ENCODE peak calls at places on chromosomes 11 and 22, in ten cellular contexts. T is effector CD8-positive, alpha-beta T cell; D is caudate nucleus; F is EH; K is T follicular helper cell; J is cardiac fibroblast; Z is activated CD4-positive, alpha-beta T cell treated with anti-CD3 and anti-CD28 coated beads, Interleukin-2, amount 50 U/mL, for 48 hours; C is RWPE1; X is iris pigment epithelial cell; W is activated CD4-positive, CD25-positive, alpha-beta regulatory T cell. U is an unnamed sample.

GRCh38 chr11:5488385-5488784 is at the start of gene OR52D1:
- DNase-seq in D (no peak), C (no peak), X (no peak), F (no peak), T (no peak), W (no peak), J (no peak), Z (no peak), K (no peak), U (no peak)

GRCh38 chr11:115391162-115391561 is 113.1 kb downstream of the CADM1 start:
- DNase-seq in F (no peak), X (no peak), K (no peak), J (no peak), Z (no peak), W (no peak), T (no peak), C (no peak), D (no peak), U (no peak)

GRCh38 chr11:118232659-118233058 is 7.8 kb upstream of the JAML start:
- DNase-seq in F (no peak), Z (no peak), J (no peak), C (no peak), D (no peak), X (no peak), T (no peak), W (no peak), K (no peak), U (no peak)

GRCh38 chr11:79461144-79461543 is 20.3 kb upstream of the TENM4 start:
- DNase-seq in W (no peak), J (peak; percentile 49), D (no peak), Z (no peak), X (peak; percentile 54), T (no peak), C (peak; percentile 38), K (no peak), F (peak; percentile 56), U (no peak)

GRCh38 chr11:118264568-118265470 is 722 bp upstream of the MPZL2 start:
- DNase-seq in Z (no peak), D (no peak), X (no peak), F (no peak), W (no peak), C (no peak), T (no peak), K (no peak), J (no peak), U (no peak)

GRCh38 chr11:44319552-44320288 is 9.8 kb upstream of the ALX4 start:
- DNase-seq in T (no peak), C (no peak), K (no peak), X (no peak), W (no peak), J (no peak), F (no peak), Z (no peak), D (no peak), U (no peak)

GRCh38 chr11:12066056-12066798 is 44.2 kb upstream of the MICAL2 start:
- DNase-seq in T (no peak), X (peak; percentile 93), J (peak; percentile 99), C (peak; percentile 88), Z (no peak), F (peak; percentile 98), D (no peak), K (no peak), W (no peak), U (no peak)

GRCh38 chr11:96102664-96103068 is 178.8 kb upstream of the MTMR2 start:
- DNase-seq in C (no peak), D (no peak), F (peak; percentile 89), J (peak; percentile 78), X (peak; percentile 53), T (no peak), W (no peak), K (no peak), Z (no peak), U (no peak)

GRCh38 chr11:123797065-123797940 is 8.8 kb downstream of the OR6M1 start:
- DNase-seq in W (no peak), T (no peak), Z (no peak), C (no peak), J (no peak), D (no peak), F (no peak), K (no peak), X (no peak), U (no peak)

GRCh38 chr22:27990879-27991278 is 71.8 kb upstream of the PITPNB start:
- DNase-seq in Z (no peak), K (no peak), D (no peak), X (peak; percentile 38), W (no peak), T (no peak), J (peak; percentile 68), F (peak; percentile 10), C (no peak), U (peak; percentile 67)

GRCh38 chr11:45802531-45803317 is 2.2 kb upstream of the SLC35C1 start:
- DNase-seq in D (no peak), K (no peak), X (no peak), J (no peak), Z (no peak), F (no peak), T (no peak), C (no peak), W (no peak), U (no peak)

GRCh38 chr11:113694390-113694789 is 11.7 kb downstream of the TMPRSS5 start:
- DNase-seq in X (no peak), W (no peak), D (no peak), F (no peak), K (no peak), J (no peak), C (no peak), T (no peak), Z (no peak), U (no peak)

GRCh38 chr11:44680982-44681597 is 45.7 kb upstream of the TSPAN18 start:
- DNase-seq in J (no peak), Z (peak; percentile 56), F (peak; percentile 42), T (no peak), K (no peak), W (peak; percentile 19), X (peak; percentile 10), D (no peak), C (peak; percentile 63), U (no peak)

GRCh38 chr11:134521452-134522289 is 109.6 kb upstream of the B3GAT1 start:
- DNase-seq in D (no peak), C (no peak), K (no peak), Z (no peak), T (no peak), X (no peak), J (no peak), F (no peak), W (no peak), U (no peak)

GRCh38 chr11:31824791-31825452 is 13.8 kb upstream of the PAX6 start:
- DNase-seq in X (no peak), J (no peak), F (no peak), W (no peak), T (no peak), D (no peak), Z (no peak), K (no peak), C (no peak), U (no peak)

GRCh38 chr11:66231561-66231960 is 36.9 kb upstream of the RAB1B start:
- DNase-seq in D (no peak), X (no peak), W (no peak), J (no peak), T (no peak), K (no peak), C (no peak), Z (no peak), F (no peak), U (no peak)

U was measured in tibial nerve.